ENCODE peak calls at places on chromosomes 11 and 22, in nine cellular contexts. Q is kidney tubule cell; G is stimulated activated CD4-positive, alpha-beta T cell treated with anti-CD3 and anti-CD28 coated beads, Interleukin-1b, Interleukin-23, amount 100 ng/mL, for 48 hours; T is breast epithelium; O is activated CD4-positive, alpha-beta T cell treated with anti-CD3 and anti-CD28 coated beads for 24 hours; I is HT1080; K is iPS-NIHi11; M is activated effector memory CD4-positive, alpha-beta T cell treated with Interleukin-2 at 50 U/mL for 16 hours; U is GM12891. H is an unnamed sample.

GRCh38 chr11:36341915-36342314 is 45.8 kb downstream of the PRR5L start:
- DNase-seq in Q (no peak), G (no peak), T (no peak), O (no peak), I (no peak), K (no peak), M (no peak), U (no peak), H (no peak)

GRCh38 chr22:28141614-28142013 is 222.6 kb upstream of the PITPNB start:
- DNase-seq in Q (peak; percentile 57), G (no peak), T (no peak), O (no peak), I (peak; percentile 23), K (no peak), M (no peak), U (no peak), H (no peak)

GRCh38 chr11:927871-928270 is 2.2 kb downstream of the AP2A2 start:
- DNase-seq in Q (no peak), G (no peak), T (no peak), O (no peak), I (no peak), K (no peak), M (peak; percentile 20), U (no peak), H (no peak)

GRCh38 chr11:63557548-63557947 is 5.6 kb downstream of the PLAAT2 start:
- DNase-seq in Q (no peak), G (no peak), T (no peak), O (no peak), I (no peak), K (no peak), M (no peak), U (no peak), H (peak; percentile 18)

GRCh38 chr22:28440517-28441366 is 238.9 kb downstream of the TTC28 start:
- DNase-seq in Q (peak; percentile 22), G (no peak), T (no peak), O (no peak), I (no peak), K (no peak), M (no peak), U (no peak), H (no peak)

GRCh38 chr22:19223110-19223509 is 44.6 kb upstream of the SLC25A1 start:
- DNase-seq in Q (no peak), G (no peak), T (no peak), O (no peak), I (no peak), K (no peak), M (no peak), U (no peak), H (no peak)

GRCh38 chr11:121687961-121688566 is 235.3 kb upstream of the SORL1-AS1 start:
- DNase-seq in Q (peak; percentile 25), G (no peak), T (no peak), O (no peak), I (peak; percentile 80), K (peak; percentile 50), M (no peak), U (no peak), H (peak; percentile 11)

GRCh38 chr11:95544095-95544795 is 245.3 kb downstream of the FAM76B start:
- DNase-seq in Q (peak; percentile 43), G (no peak), T (no peak), O (no peak), I (peak; percentile 40), K (no peak), M (no peak), U (no peak), H (no peak)

GRCh38 chr11:74749965-74750296 is 1.3 kb downstream of the RNF169 start:
- DNase-seq in Q (no peak), G (no peak), T (no peak), O (no peak), I (peak; percentile 13), K (no peak), M (no peak), U (no peak), H (no peak)

GRCh38 chr11:100576044-100577021 is 110.8 kb upstream of the ARHGAP42 start:
- DNase-seq in Q (peak; percentile 68), G (no peak), T (no peak), O (no peak), I (peak; percentile 46), K (peak; percentile 47), M (no peak), U (no peak), H (peak; percentile 64)

GRCh38 chr11:110580571-110580970 is 131.7 kb downstream of the ARHGAP20 start:
- DNase-seq in Q (no peak), G (no peak), T (no peak), O (no peak), I (no peak), K (no peak), M (no peak), U (no peak), H (no peak)

GRCh38 chr11:58928082-58928574 is 11.2 kb upstream of the GLYATL1 start:
- DNase-seq in Q (peak; percentile 75), G (no peak), T (no peak), O (no peak), I (no peak), K (no peak), M (no peak), U (no peak), H (no peak)

GRCh38 chr11:8099291-8099899 is 18.4 kb downstream of the TUB start:
- DNase-seq in Q (peak; percentile 70), G (peak; percentile 67), T (peak; percentile 73), O (peak; percentile 62), I (peak; percentile 64), K (peak; percentile 72), M (peak; percentile 44), U (no peak), H (peak; percentile 48)

GRCh38 chr11:27158763-27159679 is 118.4 kb downstream of the BBOX1 start:
- DNase-seq in Q (peak; percentile 80), G (no peak), T (peak; percentile 45), O (no peak), I (peak; percentile 76), K (peak; percentile 78), M (no peak), U (peak; percentile 14), H (peak; percentile 48)

GRCh38 chr11:115411114-115411513 is 93.1 kb downstream of the CADM1 start:
- DNase-seq in Q (no peak), G (no peak), T (no peak), O (no peak), I (no peak), K (no peak), M (no peak), U (no peak), H (no peak)

GRCh38 chr11:1307998-1308744 is 1.3 kb downstream of the TOLLIP start:
- DNase-seq in Q (peak; percentile 41), G (no peak), T (no peak), O (no peak), I (no peak), K (no peak), M (no peak), U (no peak), H (no peak)

GRCh38 chr11:11071483-11071882 is 213.6 kb upstream of the ZBED5 start:
- DNase-seq in Q (no peak), G (no peak), T (no peak), O (no peak), I (no peak), K (no peak), M (no peak), U (no peak), H (no peak)

H was measured in NCI-H146.